ENCODE peak calls at places on chromosomes 6 and 20, in seven cellular contexts. G, H, N, R, J, M and O are unnamed samples.

GRCh38 chr6:161226005-161226964 is 47.6 kb downstream of the AGPAT4 start:
- DNase-seq in G (no peak), H (no peak), N (no peak), R (no peak), J (no peak), M (peak), O (no peak)

GRCh38 chr20:2305479-2305878 is 9.7 kb downstream of the TGM3 start:
- DNase-seq in G (no peak), H (no peak), N (no peak), R (no peak), J (no peak), M (no peak), O (no peak)

GRCh38 chr6:44224154-44224977 is 971 bp downstream of the SLC29A1 start:
- DNase-seq in G (no peak), H (peak), N (no peak), R (no peak), J (no peak), M (peak), O (no peak)

GRCh38 chr6:84136364-84137050 is 90.9 kb downstream of the CEP162 start:
- DNase-seq in G (no peak), H (no peak), N (no peak), R (no peak), J (no peak), M (no peak), O (no peak)

GRCh38 chr6:141401851-141402250 is 730.9 kb upstream of the GJE1 start:
- DNase-seq in G (no peak), H (no peak), N (no peak), R (no peak), J (no peak), M (no peak), O (no peak)

GRCh38 chr20:4153251-4153650 is 137.9 kb upstream of the RNF24 start:
- DNase-seq in G (no peak), H (no peak), N (no peak), R (no peak), J (no peak), M (no peak), O (no peak)

GRCh38 chr20:2840967-2841531 is 504 bp downstream of the VPS16 start:
- DNase-seq in G (peak), H (peak), N (no peak), R (no peak), J (no peak), M (peak), O (peak)

GRCh38 chr6:84581494-84582259 is 182.7 kb downstream of the TBX18 start:
- DNase-seq in G (no peak), H (no peak), N (no peak), R (no peak), J (no peak), M (no peak), O (no peak)

GRCh38 chr6:129608886-129609540 is 101.0 kb downstream of the ARHGAP18 start:
- DNase-seq in G (no peak), H (no peak), N (no peak), R (no peak), J (no peak), M (no peak), O (no peak)

GRCh38 chr20:35539756-35540212 is 2.1 kb upstream of the ERGIC3 start:
- DNase-seq in G (peak), H (no peak), N (no peak), R (peak), J (no peak), M (peak), O (no peak)

GRCh38 chr20:4613718-4614620 is 107.7 kb upstream of the PRND start:
- DNase-seq in G (peak), H (no peak), N (no peak), R (peak), J (peak), M (peak), O (no peak)

GRCh38 chr6:75458895-75459294 is 34.7 kb downstream of the FILIP1 start:
- DNase-seq in G (no peak), H (no peak), N (no peak), R (no peak), J (no peak), M (no peak), O (no peak)

GRCh38 chr6:5422321-5422915 is 161.1 kb downstream of the FARS2 start:
- DNase-seq in G (peak), H (peak), N (peak), R (no peak), J (no peak), M (peak), O (no peak)

GRCh38 chr20:16556299-16556698 is 16.9 kb downstream of the KIF16B start:
- DNase-seq in G (no peak), H (no peak), N (no peak), R (no peak), J (no peak), M (no peak), O (no peak)

GRCh38 chr6:92723390-92723931 is 695.9 kb downstream of the EPHA7 start:
- DNase-seq in G (no peak), H (no peak), N (no peak), R (no peak), J (no peak), M (no peak), O (no peak)

GRCh38 chr6:33304216-33304615 is 5.5 kb upstream of the RGL2 start:
- DNase-seq in G (no peak), H (peak), N (no peak), R (no peak), J (no peak), M (no peak), O (no peak)

GRCh38 chr20:63698739-63699465 is 2.5 kb downstream of the TNFRSF6B start:
- DNase-seq in G (no peak), H (peak), N (no peak), R (peak), J (peak), M (peak), O (peak)

GRCh38 chr6:99605074-99605726 is 1.4 kb upstream of the PRDM13 start:
- DNase-seq in G (no peak), H (no peak), N (no peak), R (no peak), J (no peak), M (no peak), O (no peak)

GRCh38 chr6:116444092-116444491 is 17.1 kb upstream of the CALHM6 start:
- DNase-seq in G (peak), H (peak), N (no peak), R (no peak), J (no peak), M (peak), O (no peak)

GRCh38 chr6:147382945-147383554 is 125.4 kb upstream of the SAMD5 start:
- DNase-seq in G (peak), H (no peak), N (no peak), R (no peak), J (no peak), M (peak), O (no peak)

GRCh38 chr6:37052027-37052628 is 46.7 kb downstream of the FGD2 start:
- DNase-seq in G (peak), H (no peak), N (no peak), R (no peak), J (no peak), M (peak), O (no peak)

GRCh38 chr6:44156494-44157151 is 2.0 kb upstream of the CAPN11 start:
- DNase-seq in G (peak), H (no peak), N (no peak), R (no peak), J (no peak), M (no peak), O (no peak)

GRCh38 chr6:103183831-103184411 is 1675.8 kb downstream of the HACE1 start:
- DNase-seq in G (no peak), H (no peak), N (peak), R (no peak), J (no peak), M (no peak), O (no peak)

GRCh38 chr6:11732036-11732545 is 46.5 kb downstream of the ADTRP start:
- DNase-seq in G (no peak), H (no peak), N (no peak), R (peak), J (no peak), M (no peak), O (peak)

GRCh38 chr20:19254086-19254821 is 41.8 kb downstream of the SLC24A3 start:
- DNase-seq in G (no peak), H (no peak), N (no peak), R (no peak), J (no peak), M (no peak), O (no peak)

GRCh38 chr6:88983532-88983931 is 20.1 kb upstream of the RNGTT start:
- DNase-seq in G (no peak), H (peak), N (no peak), R (no peak), J (no peak), M (no peak), O (no peak)

GRCh38 chr20:61940976-61941720 is 124.5 kb downstream of the TAF4 start:
- DNase-seq in G (no peak), H (no peak), N (no peak), R (no peak), J (no peak), M (no peak), O (no peak)

GRCh38 chr6:125233216-125233615 is 68.6 kb downstream of the HDDC2 start:
- DNase-seq in G (no peak), H (no peak), N (no peak), R (no peak), J (no peak), M (no peak), O (no peak)

GRCh38 chr6:125230674-125231073 is 71.1 kb downstream of the HDDC2 start:
- DNase-seq in G (no peak), H (no peak), N (no peak), R (no peak), J (no peak), M (no peak), O (no peak)

GRCh38 chr6:125231133-125231532 is 70.6 kb downstream of the HDDC2 start:
- DNase-seq in G (no peak), H (no peak), N (no peak), R (no peak), J (no peak), M (no peak), O (no peak)

GRCh38 chr6:125232466-125232865 is 69.3 kb downstream of the HDDC2 start:
- DNase-seq in G (no peak), H (no peak), N (no peak), R (no peak), J (no peak), M (no peak), O (no peak)

DNA sequence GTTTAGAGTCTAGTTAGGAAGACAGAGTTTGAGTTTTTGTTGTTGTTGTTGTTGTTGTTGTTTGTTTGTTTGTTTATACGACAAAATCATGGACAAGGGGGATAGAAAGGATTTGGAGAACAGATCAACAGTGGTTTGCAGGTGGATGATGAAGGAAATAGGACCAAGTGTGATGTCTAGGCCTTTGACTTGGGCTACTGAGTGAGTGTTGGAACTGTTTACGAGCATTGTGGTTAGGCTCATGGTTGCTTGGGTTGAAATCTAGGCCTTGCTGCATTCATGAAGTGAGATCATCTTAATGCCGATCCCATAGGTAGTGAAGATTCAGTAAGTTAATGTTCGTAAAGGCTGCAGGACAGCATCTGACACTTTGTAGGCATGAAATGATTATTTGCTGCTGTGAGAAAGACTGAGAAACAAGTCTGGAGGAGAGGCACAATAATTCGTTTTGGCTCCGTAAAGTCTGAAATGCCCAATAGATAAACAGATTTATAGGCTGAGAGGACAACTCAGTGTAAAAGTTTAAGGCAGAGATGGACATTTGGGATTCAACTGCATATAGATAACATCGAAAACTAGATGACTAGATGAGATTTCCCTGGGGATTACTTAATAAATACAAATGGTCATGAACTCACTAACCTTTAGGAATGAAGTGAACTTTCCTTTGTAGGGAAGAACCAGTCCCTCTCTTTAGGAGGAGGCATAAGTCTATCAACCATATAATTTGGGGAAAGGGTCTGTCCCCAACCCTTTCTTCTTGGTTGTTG is 70.0 kb downstream of the HDDC2 start:
- DNase-seq in G (no peak), H (no peak), N (no peak), R (no peak), J (no peak), M (no peak), O (no peak)
- TF ChIP-seq TAF1 in G (no peak), H (no peak), N (no peak), R (no peak), J (no peak), M (no peak), O (no peak)

GRCh38 chr20:15224199-15224598 is 886.8 kb upstream of the FLRT3 start:
- DNase-seq in G (no peak), H (no peak), N (no peak), R (no peak), J (no peak), M (no peak), O (no peak)
- TF ChIP-seq POLR2AphosphoS5 in G (no peak), H (no peak), N (no peak), R (no peak), J (no peak), M (no peak), O (no peak)

DNA sequence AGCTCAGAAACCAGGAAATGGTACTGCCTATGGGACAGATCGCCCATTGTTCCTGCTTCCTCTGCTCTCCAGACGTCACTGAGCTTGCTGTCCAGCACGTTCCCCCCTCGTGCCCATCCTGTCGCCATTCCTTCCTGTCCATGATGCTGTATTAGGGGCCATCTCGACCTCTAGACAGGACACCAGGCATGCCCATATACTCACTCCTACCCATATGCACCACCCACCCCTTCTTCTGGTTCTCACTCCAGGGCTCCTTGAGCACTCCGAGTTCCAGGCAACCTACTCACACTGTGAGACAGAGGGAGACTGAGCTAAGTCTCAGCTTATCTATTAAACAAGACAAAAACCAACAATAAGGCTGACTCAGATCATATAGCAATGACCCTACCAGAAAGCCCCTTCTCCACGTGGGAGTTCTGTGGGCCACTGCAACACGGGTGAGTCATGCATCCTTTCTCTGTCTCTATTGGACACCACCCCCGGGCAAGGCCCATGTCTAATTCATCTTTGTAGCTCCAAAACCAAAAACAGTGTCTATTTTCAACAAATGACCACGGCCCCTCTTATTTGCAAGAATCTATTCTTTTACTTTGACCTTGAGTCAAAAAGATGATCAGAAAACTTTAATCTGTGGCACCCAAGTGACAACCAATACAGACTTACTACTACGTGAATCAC is 65.7 kb downstream of the PSMG4 start:
- DNase-seq in G (peak), H (no peak), N (no peak), R (peak), J (peak), M (peak), O (no peak)
- TF ChIP-seq TAF1 in G (no peak), H (no peak), N (no peak), R (no peak), J (no peak), M (no peak), O (no peak)

DNA sequence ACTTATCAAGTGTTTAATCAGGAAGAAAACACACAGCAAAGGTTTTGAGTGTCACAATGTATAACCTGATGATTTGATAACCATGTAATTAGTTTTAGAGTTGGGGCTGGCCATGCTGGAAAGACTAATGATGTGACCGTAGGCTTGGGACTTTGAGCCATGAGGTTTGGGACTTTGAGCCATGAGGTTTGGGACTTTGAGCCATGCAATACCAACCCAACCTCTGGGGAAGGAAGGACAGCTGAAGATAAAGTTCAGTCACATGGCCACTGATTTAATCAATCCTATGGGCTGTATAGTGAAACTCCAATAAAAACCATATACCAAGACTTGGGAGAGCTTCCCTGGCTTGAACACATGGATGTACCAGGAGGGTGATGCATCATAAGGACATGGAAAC is 32.8 kb downstream of the SLC35B3 start:
- DNase-seq in G (no peak), H (no peak), N (no peak), R (no peak), J (no peak), M (no peak), O (no peak)
- TF ChIP-seq POLR2AphosphoS5 in G (no peak), H (no peak), N (no peak), R (no peak), J (no peak), M (no peak), O (no peak)

DNA sequence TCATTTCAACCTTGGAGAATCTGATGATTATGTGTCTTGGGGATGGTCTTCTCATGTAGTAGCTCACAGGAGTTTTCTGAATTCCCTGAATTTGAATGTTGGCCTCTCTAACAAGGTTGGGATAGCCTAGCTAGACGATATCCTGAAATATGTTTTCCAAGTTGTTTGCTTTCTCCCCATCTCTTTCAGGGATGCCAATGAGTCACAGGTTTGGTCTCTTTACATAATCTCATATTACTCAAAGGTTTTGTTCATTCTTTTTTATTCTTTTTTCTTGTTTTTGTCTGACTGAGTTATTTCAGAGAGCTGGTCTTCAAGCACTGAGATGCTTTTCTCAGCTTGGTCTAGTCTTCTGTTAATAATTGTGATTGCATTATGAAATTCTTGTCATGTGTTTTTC is 42.7 kb upstream of the COL9A1 start:
- DNase-seq in G (no peak), H (no peak), N (no peak), R (no peak), J (no peak), M (no peak), O (no peak)
- TF ChIP-seq TAF1 in G (no peak), H (no peak), N (no peak), R (no peak), J (no peak), M (no peak), O (no peak)

DNA sequence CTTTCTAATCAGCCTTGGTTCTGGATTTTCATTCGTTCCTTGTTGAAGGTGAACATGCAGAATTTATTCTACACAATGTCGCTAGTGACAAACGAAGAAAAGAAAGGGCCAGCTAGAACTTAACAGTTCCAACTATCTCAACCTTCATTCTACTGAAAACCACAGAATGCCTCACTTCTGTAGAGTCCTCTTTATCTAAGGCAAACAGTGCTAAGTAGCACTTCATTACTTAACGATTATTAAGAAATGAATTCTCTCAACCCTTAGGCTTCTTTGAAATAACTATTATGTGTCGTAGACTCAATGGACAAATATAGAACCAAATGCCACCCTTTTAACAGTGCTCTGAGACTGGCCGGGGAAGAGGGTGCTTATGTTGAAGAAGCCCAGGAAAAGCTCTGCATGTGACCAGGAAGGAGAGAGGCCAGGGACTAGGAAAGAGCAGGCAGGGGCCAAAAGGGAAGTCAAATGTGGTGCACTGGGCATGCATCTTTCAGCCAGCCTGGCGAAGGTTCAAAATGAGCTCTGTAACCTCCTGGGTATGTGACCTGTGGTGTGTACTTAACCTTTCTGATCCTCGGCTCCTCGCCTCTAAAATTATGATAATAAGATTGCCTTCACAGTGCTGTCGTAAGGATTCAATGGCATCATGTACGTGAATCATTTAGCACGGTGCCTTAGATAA is 55.4 kb upstream of the BMP2 start:
- DNase-seq in G (no peak), H (no peak), N (no peak), R (no peak), J (no peak), M (no peak), O (no peak)
- TF ChIP-seq POLR2AphosphoS5 in G (no peak), H (no peak), N (no peak), R (no peak), J (no peak), M (no peak), O (no peak)

DNA sequence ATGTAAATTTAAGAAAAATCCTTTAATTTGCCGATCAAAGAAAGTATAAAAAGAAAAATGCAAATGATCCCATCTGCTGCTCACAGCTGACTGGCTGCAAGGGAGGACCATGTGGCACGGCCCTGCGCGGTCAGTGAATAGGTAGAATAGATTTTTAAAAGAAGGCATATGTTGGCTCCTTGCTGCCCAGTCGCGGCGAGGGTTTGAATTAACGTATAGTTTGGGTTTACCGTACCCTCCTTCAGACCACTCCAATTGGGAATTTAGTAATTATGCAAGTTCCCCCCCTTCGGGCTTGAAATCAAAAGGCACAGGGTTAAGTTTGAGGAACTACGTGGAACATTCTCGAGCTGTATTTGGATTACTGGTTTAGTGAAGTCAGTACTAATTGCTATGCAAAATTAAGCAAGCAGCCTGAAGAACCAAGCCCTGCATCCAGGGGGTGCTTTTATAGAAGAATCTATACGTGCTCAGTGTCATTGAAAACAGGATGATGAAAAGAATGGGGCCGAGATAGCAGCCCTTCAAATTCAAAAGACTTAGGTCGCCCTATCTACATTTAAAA is 1.1 kb upstream of the BEND3 start:
- DNase-seq in G (no peak), H (peak), N (peak), R (no peak), J (no peak), M (peak), O (no peak)
- TF ChIP-seq TAF1 in G (no peak), H (no peak), N (peak), R (no peak), J (no peak), M (no peak), O (no peak)

GRCh38 chr20:32006841-32007786 is 3.1 kb upstream of the CCM2L start:
- DNase-seq in G (peak), H (no peak), N (no peak), R (no peak), J (no peak), M (no peak), O (no peak)
- TF ChIP-seq POLR2AphosphoS5 in G (no peak), H (no peak), N (no peak), R (no peak), J (no peak), M (no peak), O (no peak)

GRCh38 chr6:124294572-124294971 is 490.9 kb downstream of the NKAIN2 start:
- DNase-seq in G (no peak), H (no peak), N (no peak), R (no peak), J (no peak), M (no peak), O (no peak)
- TF ChIP-seq TAF1 in G (no peak), H (no peak), N (no peak), R (no peak), J (no peak), M (no peak), O (no peak)